ENCODE peak calls at places on chromosomes 16 and 17, in five cellular contexts. One of them, this sample, is unnamed.

GRCh38 chr17:74280093-74280513 is 6.1 kb downstream of the DNAI2 start:
- DNase-seq in fibroblast of pulmonary artery: no peak
- DNase-seq in cardiac fibroblast: no peak
- DNase-seq in tibial artery: no peak
- DNase-seq in brain microvascular endothelial cell: no peak
- DNase-seq in this sample: no peak

GRCh38 chr17:33637534-33637933 is 344.4 kb upstream of the ASIC2 start:
- DNase-seq in tibial artery: no peak
- DNase-seq in brain microvascular endothelial cell: no peak
- DNase-seq in cardiac fibroblast: no peak
- DNase-seq in fibroblast of pulmonary artery: no peak
- DNase-seq in this sample: no peak

GRCh38 chr16:11204513-11205047 is 51.4 kb downstream of the SOCS1 start:
- DNase-seq in tibial artery: no peak
- DNase-seq in cardiac fibroblast: no peak
- DNase-seq in fibroblast of pulmonary artery: no peak
- DNase-seq in brain microvascular endothelial cell: no peak
- DNase-seq in this sample: no peak

GRCh38 chr16:9042943-9043680 is 48.3 kb upstream of the HAPSTR1 start:
- DNase-seq in fibroblast of pulmonary artery: peak
- DNase-seq in brain microvascular endothelial cell: peak
- DNase-seq in cardiac fibroblast: peak
- DNase-seq in tibial artery: no peak
- DNase-seq in this sample: peak

GRCh38 chr16:71358464-71359031 is at the start of gene CALB2:
- DNase-seq in tibial artery: peak
- DNase-seq in brain microvascular endothelial cell: peak
- DNase-seq in fibroblast of pulmonary artery: peak
- DNase-seq in cardiac fibroblast: peak
- DNase-seq in this sample: peak

GRCh38 chr17:80817321-80817845 is 174.3 kb upstream of the CHMP6 start:
- DNase-seq in fibroblast of pulmonary artery: no peak
- DNase-seq in brain microvascular endothelial cell: no peak
- DNase-seq in cardiac fibroblast: no peak
- DNase-seq in tibial artery: peak
- DNase-seq in this sample: no peak

GRCh38 chr16:79165541-79165940 is 435.0 kb downstream of the MAF start:
- DNase-seq in brain microvascular endothelial cell: no peak
- DNase-seq in fibroblast of pulmonary artery: no peak
- DNase-seq in cardiac fibroblast: no peak
- DNase-seq in tibial artery: no peak
- DNase-seq in this sample: no peak

GRCh38 chr17:30234954-30235353 is 543 bp downstream of the SLC6A4 start:
- DNase-seq in brain microvascular endothelial cell: no peak
- DNase-seq in tibial artery: no peak
- DNase-seq in fibroblast of pulmonary artery: no peak
- DNase-seq in cardiac fibroblast: no peak
- DNase-seq in this sample: no peak

GRCh38 chr17:20114466-20114865 is 105.3 kb downstream of the SPECC1 start:
- DNase-seq in brain microvascular endothelial cell: no peak
- DNase-seq in tibial artery: no peak
- DNase-seq in fibroblast of pulmonary artery: no peak
- DNase-seq in cardiac fibroblast: peak
- DNase-seq in this sample: no peak

GRCh38 chr16:2084688-2085625 is 37.2 kb downstream of the TSC2 start:
- DNase-seq in brain microvascular endothelial cell: no peak
- DNase-seq in cardiac fibroblast: no peak
- DNase-seq in fibroblast of pulmonary artery: no peak
- DNase-seq in tibial artery: no peak
- DNase-seq in this sample: no peak

GRCh38 chr17:7380855-7381683 is at the start of gene TNK1:
- DNase-seq in brain microvascular endothelial cell: no peak
- DNase-seq in fibroblast of pulmonary artery: no peak
- DNase-seq in cardiac fibroblast: no peak
- DNase-seq in tibial artery: no peak
- DNase-seq in this sample: no peak

GRCh38 chr17:72463287-72464102 is 342.7 kb downstream of the SOX9 start:
- DNase-seq in tibial artery: peak
- DNase-seq in fibroblast of pulmonary artery: no peak
- DNase-seq in brain microvascular endothelial cell: no peak
- DNase-seq in cardiac fibroblast: no peak
- DNase-seq in this sample: no peak

GRCh38 chr16:82585675-82586074 is 41.1 kb upstream of the CDH13 start:
- DNase-seq in brain microvascular endothelial cell: peak
- DNase-seq in tibial artery: no peak
- DNase-seq in cardiac fibroblast: no peak
- DNase-seq in fibroblast of pulmonary artery: peak
- DNase-seq in this sample: peak

GRCh38 chr17:81457396-81457795 is 55.2 kb downstream of the ACTG1 start:
- DNase-seq in fibroblast of pulmonary artery: no peak
- DNase-seq in tibial artery: no peak
- DNase-seq in cardiac fibroblast: no peak
- DNase-seq in brain microvascular endothelial cell: no peak
- DNase-seq in this sample: no peak

GRCh38 chr17:41697122-41697962 is 8.7 kb downstream of the EIF1 start:
- DNase-seq in cardiac fibroblast: peak
- DNase-seq in brain microvascular endothelial cell: no peak
- DNase-seq in tibial artery: peak
- DNase-seq in fibroblast of pulmonary artery: peak
- DNase-seq in this sample: peak

GRCh38 chr17:42118545-42118944 is 2.6 kb downstream of the KAT2A start:
- DNase-seq in tibial artery: no peak
- DNase-seq in brain microvascular endothelial cell: no peak
- DNase-seq in cardiac fibroblast: peak
- DNase-seq in fibroblast of pulmonary artery: peak
- DNase-seq in this sample: no peak

GRCh38 chr17:15273141-15273793 is 8.1 kb upstream of the PMP22 start:
- DNase-seq in tibial artery: no peak
- DNase-seq in cardiac fibroblast: peak
- DNase-seq in brain microvascular endothelial cell: peak
- DNase-seq in fibroblast of pulmonary artery: peak
- DNase-seq in this sample: peak

GRCh38 chr16:84897911-84898377 is 78.2 kb downstream of the CRISPLD2 start:
- DNase-seq in brain microvascular endothelial cell: no peak
- DNase-seq in cardiac fibroblast: no peak
- DNase-seq in tibial artery: no peak
- DNase-seq in fibroblast of pulmonary artery: no peak
- DNase-seq in this sample: no peak

GRCh38 chr16:87740441-87740840 is 25.3 kb downstream of the KLHDC4 start:
- DNase-seq in brain microvascular endothelial cell: peak
- DNase-seq in cardiac fibroblast: no peak
- DNase-seq in fibroblast of pulmonary artery: no peak
- DNase-seq in tibial artery: no peak
- DNase-seq in this sample: peak

GRCh38 chr17:29827179-29827578 is 102.8 kb downstream of the SSH2 start:
- DNase-seq in cardiac fibroblast: no peak
- DNase-seq in brain microvascular endothelial cell: no peak
- DNase-seq in fibroblast of pulmonary artery: no peak
- DNase-seq in tibial artery: no peak
- DNase-seq in this sample: no peak

GRCh38 chr16:27156531-27156930 is 46.8 kb upstream of the KDM8 start:
- DNase-seq in fibroblast of pulmonary artery: no peak
- DNase-seq in cardiac fibroblast: no peak
- DNase-seq in tibial artery: no peak
- DNase-seq in brain microvascular endothelial cell: no peak
- DNase-seq in this sample: peak

GRCh38 chr16:79593754-79594153 is 6.8 kb downstream of the MAF start:
- DNase-seq in fibroblast of pulmonary artery: no peak
- DNase-seq in cardiac fibroblast: no peak
- DNase-seq in brain microvascular endothelial cell: no peak
- DNase-seq in tibial artery: no peak
- DNase-seq in this sample: no peak

GRCh38 chr16:86257546-86257945 is 252.8 kb upstream of the FOXF1 start:
- DNase-seq in brain microvascular endothelial cell: no peak
- DNase-seq in cardiac fibroblast: no peak
- DNase-seq in tibial artery: no peak
- DNase-seq in fibroblast of pulmonary artery: no peak
- DNase-seq in this sample: no peak

GRCh38 chr17:16973760-16974540 is 2.0 kb upstream of the TNFRSF13B start:
- DNase-seq in fibroblast of pulmonary artery: no peak
- DNase-seq in tibial artery: no peak
- DNase-seq in cardiac fibroblast: no peak
- DNase-seq in brain microvascular endothelial cell: no peak
- DNase-seq in this sample: no peak

GRCh38 chr16:84557504-84557903 is 53.0 kb upstream of the MEAK7 start:
- DNase-seq in fibroblast of pulmonary artery: no peak
- DNase-seq in brain microvascular endothelial cell: no peak
- DNase-seq in tibial artery: no peak
- DNase-seq in cardiac fibroblast: no peak
- DNase-seq in this sample: no peak

GRCh38 chr17:17774009-17774881 is 62.5 kb downstream of the SREBF1 start:
- DNase-seq in brain microvascular endothelial cell: no peak
- DNase-seq in fibroblast of pulmonary artery: peak
- DNase-seq in tibial artery: no peak
- DNase-seq in cardiac fibroblast: peak
- DNase-seq in this sample: no peak

GRCh38 chr17:2974347-2974746 is 89.1 kb downstream of the OR1D5 start:
- DNase-seq in cardiac fibroblast: no peak
- DNase-seq in brain microvascular endothelial cell: no peak
- DNase-seq in tibial artery: no peak
- DNase-seq in fibroblast of pulmonary artery: no peak
- DNase-seq in this sample: no peak

GRCh38 chr17:76635039-76635438 is 8.5 kb downstream of the ST6GALNAC1 start:
- DNase-seq in fibroblast of pulmonary artery: no peak
- DNase-seq in brain microvascular endothelial cell: peak
- DNase-seq in tibial artery: no peak
- DNase-seq in cardiac fibroblast: peak
- DNase-seq in this sample: no peak
- H3K4me3 ChIP-seq in fibroblast of pulmonary artery: no peak
- H3K4me3 ChIP-seq in brain microvascular endothelial cell: no peak
- H3K4me3 ChIP-seq in tibial artery: no peak
- H3K4me3 ChIP-seq in cardiac fibroblast: no peak
- H3K4me3 ChIP-seq in this sample: no peak

GRCh38 chr16:29730649-29731048 is 15.1 kb downstream of the C16orf54 start:
- DNase-seq in tibial artery: no peak
- DNase-seq in fibroblast of pulmonary artery: no peak
- DNase-seq in cardiac fibroblast: no peak
- DNase-seq in brain microvascular endothelial cell: no peak
- DNase-seq in this sample: no peak

GRCh38 chr16:29727452-29727851 is 18.3 kb downstream of the C16orf54 start:
- DNase-seq in tibial artery: no peak
- DNase-seq in fibroblast of pulmonary artery: no peak
- DNase-seq in brain microvascular endothelial cell: no peak
- DNase-seq in cardiac fibroblast: no peak
- DNase-seq in this sample: no peak

GRCh38 chr16:29734826-29735225 is 11.0 kb downstream of the C16orf54 start:
- DNase-seq in fibroblast of pulmonary artery: no peak
- DNase-seq in cardiac fibroblast: peak
- DNase-seq in brain microvascular endothelial cell: no peak
- DNase-seq in tibial artery: no peak
- DNase-seq in this sample: no peak

GRCh38 chr16:29726845-29727379 is 18.9 kb downstream of the C16orf54 start:
- DNase-seq in cardiac fibroblast: no peak
- DNase-seq in brain microvascular endothelial cell: no peak
- DNase-seq in fibroblast of pulmonary artery: no peak
- DNase-seq in tibial artery: no peak
- DNase-seq in this sample: no peak

DNA sequence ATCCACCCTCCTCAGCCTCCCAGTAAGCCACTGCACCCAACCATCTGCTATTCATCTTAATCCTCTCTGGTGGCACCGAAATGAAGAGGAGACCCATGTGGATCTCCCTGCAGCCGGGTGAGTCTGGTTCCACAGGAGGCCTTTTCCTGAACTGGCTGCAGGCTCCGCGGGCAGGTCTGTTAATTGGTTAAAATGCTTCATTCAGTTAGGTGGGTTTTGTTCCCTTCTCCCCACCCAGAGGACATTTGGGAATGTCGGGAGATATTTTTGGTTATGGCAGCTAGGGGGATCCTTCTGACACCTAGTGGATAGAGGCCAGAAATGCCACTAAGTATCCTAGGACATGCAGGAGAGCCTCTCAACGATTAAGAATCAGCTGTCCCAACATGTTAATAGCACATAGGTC is 16.7 kb downstream of the C16orf54 start:
- DNase-seq in brain microvascular endothelial cell: peak
- DNase-seq in cardiac fibroblast: peak
- DNase-seq in fibroblast of pulmonary artery: peak
- DNase-seq in tibial artery: no peak
- DNase-seq in this sample: peak
- H3K4me3 ChIP-seq in brain microvascular endothelial cell: peak
- H3K4me3 ChIP-seq in cardiac fibroblast: no peak
- H3K4me3 ChIP-seq in fibroblast of pulmonary artery: no peak
- H3K4me3 ChIP-seq in tibial artery: no peak
- H3K4me3 ChIP-seq in this sample: no peak

GRCh38 chr17:1947743-1948516 is 77.2 kb downstream of the RTN4RL1 start:
- DNase-seq in tibial artery: no peak
- DNase-seq in brain microvascular endothelial cell: no peak
- DNase-seq in fibroblast of pulmonary artery: no peak
- DNase-seq in cardiac fibroblast: no peak
- DNase-seq in this sample: no peak
- H3K4me3 ChIP-seq in tibial artery: no peak
- H3K4me3 ChIP-seq in brain microvascular endothelial cell: no peak
- H3K4me3 ChIP-seq in fibroblast of pulmonary artery: no peak
- H3K4me3 ChIP-seq in cardiac fibroblast: no peak
- H3K4me3 ChIP-seq in this sample: no peak

GRCh38 chr16:73483076-73483791 is 435.3 kb upstream of the ZFHX3 start:
- DNase-seq in tibial artery: no peak
- DNase-seq in fibroblast of pulmonary artery: no peak
- DNase-seq in cardiac fibroblast: no peak
- DNase-seq in brain microvascular endothelial cell: no peak
- DNase-seq in this sample: no peak
- H3K4me3 ChIP-seq in tibial artery: no peak
- H3K4me3 ChIP-seq in fibroblast of pulmonary artery: no peak
- H3K4me3 ChIP-seq in cardiac fibroblast: no peak
- H3K4me3 ChIP-seq in brain microvascular endothelial cell: no peak
- H3K4me3 ChIP-seq in this sample: no peak

GRCh38 chr17:50146927-50147640 is 3.4 kb downstream of the PPP1R9B start:
- DNase-seq in brain microvascular endothelial cell: no peak
- DNase-seq in fibroblast of pulmonary artery: no peak
- DNase-seq in cardiac fibroblast: no peak
- DNase-seq in tibial artery: peak
- DNase-seq in this sample: no peak
- H3K4me3 ChIP-seq in brain microvascular endothelial cell: peak
- H3K4me3 ChIP-seq in fibroblast of pulmonary artery: peak
- H3K4me3 ChIP-seq in cardiac fibroblast: peak
- H3K4me3 ChIP-seq in tibial artery: peak
- H3K4me3 ChIP-seq in this sample: peak